ENCODE peak calls at places on chromosome 1, in nine cellular contexts. J, L, P, N, X, E, K, H and T are unnamed samples.

GRCh38 chr1:190373705-190374336 is 103.8 kb downstream of the BRINP3 start:
- DNase-seq in X (no peak), L (no peak), J (peak; percentile 15), P (no peak), K (no peak), N (no peak), E (no peak), H (no peak), T (no peak)

GRCh38 chr1:95002657-95003432 is 69.9 kb downstream of the ALG14 start:
- DNase-seq in P (peak; percentile 38), N (no peak), X (no peak), K (no peak), L (no peak), H (no peak), E (no peak), J (no peak), T (no peak)

GRCh38 chr1:105608713-105609112 is 1447.8 kb upstream of the PRMT6 start:
- DNase-seq in X (no peak), E (no peak), N (no peak), L (no peak), K (no peak), J (no peak), H (no peak), P (peak; percentile 2), T (peak; percentile 13)

GRCh38 chr1:54273092-54273836 is 73.3 kb downstream of the MRPL37 start:
- DNase-seq in X (no peak), K (peak; percentile 60), E (peak; percentile 51), L (peak; percentile 68), H (peak; percentile 83), N (no peak), P (peak; percentile 93), J (no peak), T (peak; percentile 54)

GRCh38 chr1:53057134-53057533 is 4.9 kb upstream of the PODN start:
- DNase-seq in K (no peak), H (no peak), N (no peak), P (peak; percentile 91), X (peak; percentile 33), L (no peak), J (no peak), E (no peak), T (no peak)

GRCh38 chr1:48222501-48223242 is at the start of gene SLC5A9:
- DNase-seq in K (no peak), E (peak; percentile 27), J (no peak), P (no peak), H (no peak), X (no peak), L (no peak), N (no peak), T (no peak)

GRCh38 chr1:116031299-116031698 is 55.0 kb downstream of the SLC22A15 start:
- DNase-seq in X (no peak), P (no peak), H (no peak), E (no peak), N (no peak), J (no peak), K (no peak), L (no peak), T (no peak)

GRCh38 chr1:18668750-18669404 is 38.2 kb downstream of the PAX7 start:
- DNase-seq in E (no peak), K (no peak), P (no peak), L (peak; percentile 55), X (no peak), J (peak; percentile 15), H (no peak), N (no peak), T (no peak)

GRCh38 chr1:225750420-225750819 is 27.2 kb upstream of the SRP9 start:
- DNase-seq in J (no peak), K (no peak), N (no peak), X (no peak), H (no peak), L (no peak), P (no peak), E (no peak), T (no peak)

GRCh38 chr1:150151291-150152181 is 1.8 kb downstream of the PLEKHO1 start:
- DNase-seq in K (no peak), X (no peak), L (no peak), E (no peak), P (peak; percentile 43), N (peak; percentile 78), J (no peak), H (no peak), T (no peak)

GRCh38 chr1:53175302-53175913 is 21.2 kb upstream of the CPT2 start:
- DNase-seq in X (no peak), H (no peak), K (no peak), E (no peak), L (no peak), J (no peak), P (peak; percentile 42), N (no peak), T (no peak)

GRCh38 chr1:23417570-23417969 is 7.0 kb downstream of the TCEA3 start:
- DNase-seq in N (no peak), K (peak; percentile 45), X (no peak), P (peak; percentile 50), H (no peak), J (no peak), E (peak; percentile 74), L (no peak), T (no peak)

GRCh38 chr1:203048555-203049051 is 22.3 kb downstream of the PPFIA4 start:
- DNase-seq in L (no peak), K (no peak), E (no peak), J (no peak), P (no peak), X (no peak), H (no peak), N (no peak), T (no peak)

GRCh38 chr1:68347415-68347814 is 102.3 kb downstream of the RPE65 start:
- DNase-seq in P (no peak), L (peak; percentile 25), N (no peak), X (no peak), E (no peak), K (peak; percentile 23), H (no peak), J (no peak), T (no peak)

GRCh38 chr1:58908539-58909161 is 124.8 kb upstream of the JUN start:
- DNase-seq in P (peak; percentile 83), L (no peak), E (no peak), J (no peak), H (no peak), K (no peak), N (no peak), X (peak; percentile 33), T (no peak)

GRCh38 chr1:204507317-204508105 is 8.7 kb upstream of the MDM4 start:
- DNase-seq in X (no peak), L (no peak), E (no peak), N (no peak), K (no peak), P (peak; percentile 57), H (no peak), J (no peak), T (peak; percentile 41)

GRCh38 chr1:205950826-205951549 is 7.7 kb upstream of the SLC26A9 start:
- DNase-seq in P (peak; percentile 79), H (no peak), X (no peak), K (no peak), E (no peak), L (peak; percentile 80), N (no peak), J (no peak), T (peak; percentile 19)

GRCh38 chr1:168373869-168374268 is 93.2 kb downstream of the TBX19 start:
- DNase-seq in H (no peak), L (no peak), E (no peak), J (no peak), K (no peak), X (no peak), N (no peak), P (no peak), T (no peak)

GRCh38 chr1:224466151-224466550 is 31.6 kb upstream of the WDR26 start:
- DNase-seq in J (no peak), P (no peak), E (no peak), L (no peak), N (no peak), H (no peak), X (no peak), K (no peak), T (no peak)
- H3K4me3 ChIP-seq in J (no peak overlapping the region), P (no peak overlapping the region), E (no peak overlapping the region), L (no peak overlapping the region), N (no peak overlapping the region), H (no peak overlapping the region), X (no peak overlapping the region), K (no peak overlapping the region), T (no peak overlapping the region)

DNA sequence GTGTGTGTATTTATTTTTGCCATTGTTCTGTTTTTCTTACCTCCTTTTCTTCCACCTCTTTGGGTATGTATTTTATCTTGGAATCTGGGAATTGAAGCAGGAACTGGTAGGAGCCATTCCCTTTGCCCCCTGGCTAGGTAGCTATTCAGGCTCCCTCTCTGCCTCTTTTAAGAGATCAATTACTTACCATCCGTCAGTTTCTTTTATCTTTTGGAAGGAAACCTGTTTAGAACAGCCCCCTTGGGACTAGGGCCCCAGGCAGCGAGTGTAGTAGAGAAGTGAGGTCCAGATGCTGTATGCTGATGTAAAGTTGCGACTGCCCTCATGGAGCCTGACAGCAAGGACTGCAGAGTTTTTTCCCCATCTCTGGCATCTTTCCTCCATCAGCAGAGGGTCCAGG is 41.6 kb downstream of the KIRREL1 start:
- DNase-seq in K (no peak), H (no peak), P (no peak), E (no peak), N (no peak), L (no peak), J (no peak), X (no peak), T (no peak)
- H3K4me3 ChIP-seq in K (no peak overlapping the region), H (no peak overlapping the region), P (no peak overlapping the region), E (no peak overlapping the region), N (no peak overlapping the region), L (no peak overlapping the region), J (no peak overlapping the region), X (no peak overlapping the region), T (no peak overlapping the region)

DNA sequence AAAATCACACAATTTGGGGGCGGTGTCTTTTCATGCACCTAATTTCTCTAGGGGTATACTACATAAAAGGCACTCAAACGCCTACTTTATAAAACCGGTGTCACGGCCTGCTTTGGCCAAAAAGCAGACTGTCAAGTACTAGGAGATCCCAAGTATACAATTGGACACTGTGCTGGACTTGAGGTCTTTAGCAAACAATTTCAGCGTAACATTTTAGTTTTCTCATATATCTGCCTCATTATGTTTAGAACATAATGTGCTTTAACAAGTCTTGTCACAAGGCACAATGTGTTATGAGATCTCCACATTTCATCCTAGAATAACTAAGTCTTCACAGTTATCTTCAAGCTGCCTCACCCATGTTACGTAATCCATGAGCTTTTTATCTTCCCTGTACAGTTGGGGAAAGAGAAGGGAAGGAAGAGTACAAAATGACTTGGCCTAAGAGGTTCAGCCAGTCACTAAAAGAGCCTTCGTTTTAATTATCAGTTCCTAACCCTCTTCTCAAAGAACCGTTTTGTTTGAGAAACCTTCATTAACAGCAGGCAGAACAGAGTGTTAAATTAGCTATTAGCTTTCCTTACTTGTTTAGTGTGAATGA is 1.7 kb downstream of the SSX2IP start:
- DNase-seq in P (no peak), J (no peak), E (no peak), N (no peak), K (no peak), X (no peak), H (no peak), L (no peak), T (no peak)
- H3K4me3 ChIP-seq in P (no peak overlapping the region), J (peak overlapping the region; percentile 72), E (no peak overlapping the region), N (peak overlapping the region; percentile 75), K (peak overlapping the region; percentile 86), X (no peak overlapping the region), H (peak overlapping the region; percentile 73), L (no peak overlapping the region), T (no peak overlapping the region)

DNA sequence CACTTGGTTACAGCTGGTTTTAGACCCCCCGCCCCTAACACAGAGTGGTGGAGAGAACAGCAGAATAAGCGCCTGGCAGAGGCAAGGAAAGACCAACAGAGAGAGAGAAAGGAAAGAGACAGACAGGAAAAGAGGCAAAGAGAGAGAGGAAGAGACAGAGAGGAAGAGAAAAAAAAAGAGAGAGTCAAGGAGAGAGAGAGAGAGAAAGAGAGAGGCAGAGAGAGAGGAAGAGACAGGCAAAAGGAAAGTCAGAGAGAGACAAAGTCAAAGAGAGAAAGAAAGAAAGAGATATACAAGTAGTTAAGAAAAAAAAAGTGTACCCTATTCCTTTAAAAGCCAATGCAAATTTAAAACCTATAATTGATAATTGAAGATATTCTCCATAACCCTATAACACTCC is 13.0 kb upstream of the NEK2 start:
- DNase-seq in P (no peak), K (no peak), J (no peak), N (no peak), H (no peak), L (no peak), X (no peak), E (no peak), T (no peak)
- H3K4me3 ChIP-seq in P (no peak overlapping the region), K (no peak overlapping the region), J (no peak overlapping the region), N (no peak overlapping the region), H (no peak overlapping the region), L (no peak overlapping the region), X (no peak overlapping the region), E (no peak overlapping the region), T (no peak overlapping the region)